ENCODE peak calls at places on chromosomes 7 and 10, in four cellular contexts. V, O, B and E are unnamed samples.

GRCh38 chr10:22315455-22316285 is 518 bp upstream of the COMMD3 start:
- DNase-seq in V (no peak), O (peak; percentile 23), B (peak; percentile 24), E (no peak)

GRCh38 chr10:98460837-98461499 is 14.2 kb upstream of the HPS1 start:
- DNase-seq in B (peak; percentile 83), O (peak; percentile 71), V (peak; percentile 95), E (peak; percentile 75)

GRCh38 chr10:128268015-128268722 is 141.9 kb upstream of the MKI67 start:
- DNase-seq in B (peak; percentile 87), O (peak; percentile 47), V (peak; percentile 3), E (peak; percentile 75)

GRCh38 chr7:137993395-137993743 is 8.5 kb downstream of the CREB3L2 start:
- DNase-seq in O (no peak), V (no peak), B (no peak), E (no peak)

GRCh38 chr10:102188298-102188940 is 36.2 kb downstream of the NOLC1 start:
- DNase-seq in O (no peak), V (no peak), B (no peak), E (no peak)

GRCh38 chr10:103451091-103451801 is 924 bp downstream of the CALHM2 start:
- DNase-seq in O (peak; percentile 56), V (no peak), B (peak; percentile 85), E (peak; percentile 81)

GRCh38 chr10:122164028-122164601 is 107.0 kb upstream of the BTBD16 start:
- DNase-seq in O (no peak), V (peak; percentile 51), B (peak; percentile 82), E (peak; percentile 71)

GRCh38 chr10:7480742-7481381 is 70.0 kb upstream of the SFMBT2 start:
- DNase-seq in B (no peak), V (no peak), O (no peak), E (no peak)

GRCh38 chr7:155203882-155204691 is 93.6 kb upstream of the INSIG1 start:
- DNase-seq in O (no peak), B (no peak), V (no peak), E (no peak)